ENCODE peak calls at places on chromosomes 11 and 22, in nine cellular contexts. A is body of pancreas, T is vagina, N is HCT116, Z is GM12878, C is upper lobe of left lung, F is uterus, S is right lobe of liver, I is ovary. P is an unnamed sample.

GRCh38 chr22:38081941-38082828 is 1.8 kb downstream of the SLC16A8 start:
- DNase-seq in N (no peak), I (no peak), Z (no peak), F (no peak), C (no peak), A (no peak), S (peak), T (no peak), P (no peak)

GRCh38 chr22:32745251-32745995 is 56.1 kb upstream of the TIMP3 start:
- DNase-seq in I (no peak), Z (no peak), F (peak), T (no peak), C (no peak), N (peak), A (peak), S (no peak), P (no peak)

GRCh38 chr11:80136991-80137390 is 696.2 kb upstream of the TENM4 start:
- DNase-seq in N (no peak), F (no peak), C (no peak), A (no peak), Z (no peak), T (no peak), I (no peak), S (no peak), P (no peak)

GRCh38 chr11:70247710-70248072 is 22.8 kb upstream of the PPFIA1 start:
- DNase-seq in I (no peak), A (no peak), Z (no peak), T (no peak), C (no peak), F (no peak), N (no peak), S (no peak), P (no peak)

GRCh38 chr22:30444632-30445437 is 19.3 kb downstream of the MTFP1 start:
- DNase-seq in N (peak), A (peak), C (peak), Z (no peak), F (no peak), I (peak), T (no peak), S (peak), P (no peak)

GRCh38 chr22:27213291-27213690 is 555.9 kb downstream of the MIAT start:
- DNase-seq in C (no peak), Z (no peak), F (no peak), S (no peak), I (peak), N (no peak), T (no peak), A (no peak), P (no peak)

GRCh38 chr11:13963169-13963948 is 836 bp downstream of the SPON1 start:
- DNase-seq in C (no peak), Z (no peak), S (no peak), I (peak), N (no peak), F (peak), A (no peak), T (peak), P (peak)

GRCh38 chr11:115581871-115582639 is 77.8 kb upstream of the CADM1 start:
- DNase-seq in I (no peak), F (no peak), T (no peak), S (no peak), N (no peak), A (no peak), Z (no peak), C (no peak), P (no peak)

GRCh38 chr22:38180841-38181452 is 683 bp downstream of the PLA2G6 start:
- DNase-seq in T (no peak), F (no peak), S (peak), N (no peak), C (peak), I (peak), A (peak), Z (no peak), P (peak)

GRCh38 chr11:64048042-64048854 is 12.5 kb downstream of the FLRT1 start:
- DNase-seq in I (no peak), Z (no peak), A (no peak), C (no peak), F (no peak), T (no peak), S (no peak), N (no peak), P (no peak)

GRCh38 chr11:45087761-45088160 is 58.7 kb upstream of the PRDM11 start:
- DNase-seq in A (no peak), Z (no peak), F (no peak), N (no peak), T (no peak), I (no peak), C (no peak), S (no peak), P (no peak)

GRCh38 chr11:120125005-120125404 is 12.9 kb downstream of the TRIM29 start:
- DNase-seq in I (no peak), Z (no peak), C (no peak), T (no peak), S (no peak), A (no peak), N (peak), F (no peak), P (no peak)

GRCh38 chr22:30262917-30263741 is 3.5 kb downstream of the OSM start:
- DNase-seq in C (peak), S (peak), I (peak), T (no peak), Z (no peak), F (peak), N (no peak), A (peak), P (peak)

GRCh38 chr11:17153759-17154158 is 54.0 kb downstream of the PIK3C2A start:
- DNase-seq in Z (no peak), T (no peak), N (no peak), F (no peak), C (no peak), S (no peak), I (no peak), A (no peak), P (no peak)

GRCh38 chr11:47181271-47181670 is 4.6 kb upstream of the ARFGAP2 start:
- DNase-seq in F (no peak), A (no peak), N (no peak), I (no peak), T (no peak), S (no peak), C (no peak), Z (no peak), P (no peak)

GRCh38 chr11:13983081-13983751 is 20.7 kb downstream of the SPON1 start:
- DNase-seq in T (no peak), N (no peak), C (no peak), S (no peak), A (no peak), F (peak), I (peak), Z (no peak), P (no peak)

GRCh38 chr11:28110839-28111235 is 2.6 kb downstream of the METTL15 start:
- DNase-seq in N (no peak), I (no peak), A (no peak), T (no peak), F (no peak), C (no peak), S (no peak), Z (no peak), P (no peak)

GRCh38 chr11:65290448-65291165 is 24.1 kb upstream of the CDC42EP2 start:
- DNase-seq in I (peak), A (peak), F (peak), N (no peak), Z (peak), S (peak), T (peak), C (peak), P (peak)

GRCh38 chr22:41619979-41620645 is 731 bp downstream of the DESI1 start:
- DNase-seq in I (peak), F (peak), S (peak), A (peak), C (peak), N (no peak), Z (no peak), T (peak), P (peak)

GRCh38 chr22:33455036-33455435 is 396.9 kb upstream of the SYN3 start:
- DNase-seq in I (no peak), S (no peak), C (no peak), T (no peak), A (no peak), N (no peak), Z (no peak), F (no peak), P (no peak)

GRCh38 chr22:36589856-36590255 is 60.9 kb upstream of the EIF3D start:
- DNase-seq in I (no peak), A (no peak), C (no peak), F (no peak), Z (no peak), N (no peak), T (no peak), S (peak), P (peak)

GRCh38 chr11:76335827-76336226 is 45.1 kb downstream of the THAP12 start:
- DNase-seq in I (no peak), Z (no peak), C (no peak), A (no peak), S (no peak), N (no peak), F (no peak), T (no peak), P (no peak)

GRCh38 chr11:76337918-76338317 is 43.0 kb downstream of the THAP12 start:
- DNase-seq in N (no peak), C (no peak), I (no peak), S (no peak), F (no peak), A (no peak), T (no peak), Z (no peak), P (no peak)

GRCh38 chr11:76337469-76337868 is 43.5 kb downstream of the THAP12 start:
- DNase-seq in F (no peak), A (no peak), T (no peak), C (no peak), I (no peak), S (no peak), Z (no peak), N (no peak), P (no peak)

GRCh38 chr11:76336597-76336996 is 44.3 kb downstream of the THAP12 start:
- DNase-seq in F (no peak), N (no peak), T (no peak), A (no peak), C (no peak), S (no peak), I (no peak), Z (no peak), P (no peak)

GRCh38 chr11:76334826-76335389 is 46.0 kb downstream of the THAP12 start:
- DNase-seq in F (no peak), C (no peak), I (no peak), N (no peak), Z (no peak), S (no peak), A (no peak), T (no peak), P (no peak)
- H3K4me3 ChIP-seq in F (no peak), C (no peak), I (no peak), N (no peak), Z (no peak), S (no peak), A (no peak), T (no peak), P (no peak)

GRCh38 chr22:43955040-43955882 is at the start of gene SAMM50:
- DNase-seq in S (peak), A (peak), F (peak), I (peak), C (peak), N (peak), Z (peak), T (peak), P (peak)
- TF ChIP-seq POLR2A in S (peak), A (peak), F (peak), I (peak), C (no peak), N (peak), Z (peak), T (no peak), P (no peak)

GRCh38 chr11:73229321-73230275 is 11.5 kb downstream of the P2RY2 start:
- DNase-seq in I (no peak), C (peak), A (no peak), F (peak), T (no peak), S (peak), Z (no peak), N (no peak), P (peak)
- H3K4me3 ChIP-seq in I (no peak), C (no peak), A (no peak), F (no peak), T (no peak), S (no peak), Z (no peak), N (no peak), P (no peak)

GRCh38 chr11:67240575-67241389 is 25.5 kb upstream of the GRK2 start:
- DNase-seq in F (peak), S (peak), N (no peak), I (peak), A (peak), C (peak), T (no peak), Z (peak), P (peak)
- TF ChIP-seq POLR2A in F (no peak), S (peak), N (no peak), I (no peak), A (no peak), C (no peak), T (no peak), Z (no peak), P (no peak)

P was measured in spleen.